ENCODE peak calls at places on chromosomes 13 and 19, in ten cellular contexts. U is right lobe of liver, M is lung, F is heart left ventricle, G is lower lobe of right lung, S is cardiac muscle cell, K is body of pancreas, Z is mesenchymal stem cell, L is aorta, B is Peyer's patch. V is an unnamed sample. For H3K9me3, the result is how much of the 10 kb centered on the place peaks cover.

GRCh38 chr19:5877869-5878268 is 7.5 kb upstream of the FUT5 start:
- DNase-seq in U (no peak), M (no peak), F (no peak), G (no peak), S (no peak), K (no peak), Z (no peak), L (no peak), B (no peak), V (no peak)

GRCh38 chr13:79338343-79338742 is 67.7 kb downstream of the RBM26 start:
- DNase-seq in U (no peak), M (no peak), F (no peak), G (no peak), S (no peak), K (no peak), Z (no peak), L (no peak), B (no peak), V (no peak)

GRCh38 chr13:73440296-73440895 is 381.6 kb downstream of the KLF5 start:
- DNase-seq in U (no peak), M (no peak), F (no peak), G (no peak), S (no peak), K (no peak), Z (peak), L (no peak), B (no peak), V (no peak)

GRCh38 chr19:45825917-45826893 is 11.1 kb upstream of the RSPH6A start:
- DNase-seq in U (no peak), M (no peak), F (no peak), G (no peak), S (no peak), K (no peak), Z (no peak), L (no peak), B (no peak), V (no peak)

GRCh38 chr13:64314286-64314685 is 2898.6 kb upstream of the PCDH20 start:
- DNase-seq in U (no peak), M (no peak), F (no peak), G (no peak), S (peak), K (no peak), Z (peak), L (no peak), B (no peak), V (no peak)

GRCh38 chr13:24664726-24665409 is 15.3 kb upstream of the ATP12A start:
- DNase-seq in U (no peak), M (no peak), F (no peak), G (no peak), S (no peak), K (no peak), Z (no peak), L (no peak), B (no peak), V (no peak)

GRCh38 chr13:106649495-106649894 is 81.6 kb upstream of the ARGLU1 start:
- DNase-seq in U (no peak), M (no peak), F (no peak), G (no peak), S (peak), K (no peak), Z (no peak), L (no peak), B (no peak), V (no peak)

GRCh38 chr19:46428278-46429141 is at the start of gene PNMA8C:
- DNase-seq in U (peak), M (peak), F (peak), G (peak), S (peak), K (peak), Z (peak), L (peak), B (no peak), V (no peak)

GRCh38 chr13:20431687-20432384 is 93.8 kb downstream of the CRYL1 start:
- DNase-seq in U (no peak), M (no peak), F (no peak), G (no peak), S (no peak), K (no peak), Z (no peak), L (no peak), B (peak), V (no peak)

GRCh38 chr19:18460313-18460712 is 22.4 kb upstream of the ISYNA1 start:
- DNase-seq in U (peak), M (no peak), F (peak), G (no peak), S (peak), K (peak), Z (peak), L (peak), B (no peak), V (no peak)

GRCh38 chr19:5562280-5562679 is 5.5 kb downstream of the TINCR start:
- DNase-seq in U (no peak), M (no peak), F (no peak), G (no peak), S (no peak), K (no peak), Z (no peak), L (no peak), B (no peak), V (no peak)

GRCh38 chr13:47932953-47933687 is 68.0 kb downstream of the SUCLA2 start:
- DNase-seq in U (no peak), M (no peak), F (no peak), G (no peak), S (no peak), K (no peak), Z (no peak), L (no peak), B (no peak), V (no peak)

GRCh38 chr19:34314437-34315313 is 50.3 kb upstream of the GPI start:
- DNase-seq in U (no peak), M (no peak), F (no peak), G (no peak), S (no peak), K (no peak), Z (no peak), L (no peak), B (peak), V (no peak)

GRCh38 chr13:114068723-114069322 is 63.6 kb downstream of the RASA3 start:
- DNase-seq in U (no peak), M (no peak), F (peak), G (no peak), S (peak), K (peak), Z (peak), L (peak), B (peak), V (no peak)

GRCh38 chr19:39967561-39967960 is 3.4 kb upstream of the PSMC4 start:
- DNase-seq in U (no peak), M (no peak), F (no peak), G (no peak), S (no peak), K (no peak), Z (no peak), L (no peak), B (no peak), V (no peak)

GRCh38 chr13:41364043-41364442 is 53.0 kb downstream of the NAA16 start:
- DNase-seq in U (no peak), M (no peak), F (no peak), G (no peak), S (no peak), K (no peak), Z (no peak), L (no peak), B (no peak), V (no peak)

GRCh38 chr13:41370736-41371135 is 59.7 kb downstream of the NAA16 start:
- DNase-seq in U (no peak), M (no peak), F (no peak), G (no peak), S (no peak), K (no peak), Z (no peak), L (no peak), B (no peak), V (no peak)

GRCh38 chr13:41361501-41361900 is 50.4 kb downstream of the NAA16 start:
- DNase-seq in U (no peak), M (no peak), F (no peak), G (no peak), S (no peak), K (no peak), Z (peak), L (no peak), B (no peak), V (no peak)

DNA sequence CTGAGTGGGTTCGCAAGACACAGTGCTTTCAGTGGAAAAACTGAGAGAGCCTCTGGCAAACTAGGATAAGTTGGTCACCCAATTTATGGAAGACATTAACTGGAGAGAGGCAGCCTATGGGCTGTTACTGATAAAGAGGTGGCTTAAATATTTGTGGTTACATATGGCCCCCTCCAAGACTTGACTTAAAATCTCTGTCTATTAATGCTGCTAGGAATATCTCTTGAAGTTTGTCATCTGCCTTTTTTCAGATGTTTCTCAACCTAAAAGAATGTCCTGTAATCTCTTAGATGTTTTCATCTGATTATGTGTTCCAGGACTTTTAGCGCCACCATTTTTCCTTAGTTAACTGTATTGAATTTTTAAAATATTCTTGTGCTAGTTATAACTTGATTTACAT is 54.6 kb downstream of the NAA16 start:
- DNase-seq in U (no peak), M (no peak), F (no peak), G (no peak), S (peak), K (no peak), Z (peak), L (no peak), B (no peak), V (no peak)
- H3K9me3 ChIP-seq in U (under half), M (under half), F (under half), G (under half), S (under half), K (under half), Z (under half), L (under half), B (under half), V (under half)

GRCh38 chr13:102698649-102698980 is 3.8 kb upstream of the METTL21C start:
- DNase-seq in U (no peak), M (no peak), F (no peak), G (no peak), S (no peak), K (no peak), Z (no peak), L (no peak), B (no peak), V (no peak)

GRCh38 chr13:102697264-102697663 is 2.4 kb upstream of the METTL21C start:
- DNase-seq in U (no peak), M (no peak), F (no peak), G (no peak), S (no peak), K (no peak), Z (no peak), L (no peak), B (no peak), V (no peak)

GRCh38 chr13:102699419-102699961 is 4.6 kb upstream of the METTL21C start:
- DNase-seq in U (no peak), M (no peak), F (no peak), G (no peak), S (no peak), K (no peak), Z (no peak), L (no peak), B (no peak), V (no peak)

GRCh38 chr13:102696465-102696864 is 1.6 kb upstream of the METTL21C start:
- DNase-seq in U (no peak), M (no peak), F (no peak), G (no peak), S (no peak), K (no peak), Z (no peak), L (no peak), B (no peak), V (no peak)

DNA sequence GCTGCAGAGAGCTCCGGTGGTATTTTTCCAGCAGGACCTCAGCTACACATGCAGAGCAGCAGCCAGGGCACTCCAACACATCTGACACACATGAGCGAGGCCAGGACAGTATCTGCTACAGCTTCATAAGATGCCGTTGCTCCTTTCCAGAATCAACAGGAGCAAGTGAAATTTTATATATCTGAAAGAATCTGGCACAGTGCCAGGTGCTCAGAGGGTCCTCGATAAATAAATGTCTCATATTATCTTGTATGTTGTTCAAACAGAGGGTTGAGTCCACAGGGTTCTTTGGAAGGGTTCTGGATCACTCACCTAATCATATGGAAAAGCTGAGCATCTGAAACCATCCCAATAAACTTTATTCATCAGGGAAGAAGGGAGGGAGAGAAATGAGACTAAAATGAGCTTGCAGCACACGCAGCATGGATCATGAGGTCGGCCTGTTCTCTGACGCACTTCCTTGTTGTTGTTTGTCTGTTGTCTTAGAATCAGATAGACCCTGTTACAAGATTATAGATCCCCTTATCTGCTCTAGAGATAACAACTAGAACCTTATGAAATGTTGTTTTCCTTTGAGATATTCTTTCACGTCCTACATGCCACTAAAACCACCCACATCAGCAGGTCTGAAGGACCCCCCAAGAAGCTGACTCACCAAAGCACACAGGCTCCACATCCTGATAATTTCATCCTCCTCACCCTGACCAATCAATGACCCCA is 3.2 kb upstream of the METTL21C start:
- DNase-seq in U (no peak), M (no peak), F (no peak), G (no peak), S (no peak), K (no peak), Z (no peak), L (no peak), B (no peak), V (no peak)
- H3K9me3 ChIP-seq in U (under half), M (under half), F (under half), G (under half), S (under half), K (under half), Z (under half), L (under half), B (under half), V (under half)

GRCh38 chr19:31347828-31348314 is 1.4 kb downstream of the TSHZ3 start:
- DNase-seq in U (no peak), M (no peak), F (no peak), G (no peak), S (peak), K (no peak), Z (no peak), L (no peak), B (no peak), V (no peak)

GRCh38 chr19:31346184-31346583 is 3.1 kb downstream of the TSHZ3 start:
- DNase-seq in U (no peak), M (no peak), F (no peak), G (no peak), S (no peak), K (no peak), Z (no peak), L (no peak), B (no peak), V (no peak)

GRCh38 chr19:31348416-31349159 is 648 bp downstream of the TSHZ3 start:
- DNase-seq in U (no peak), M (no peak), F (peak), G (peak), S (peak), K (no peak), Z (peak), L (peak), B (no peak), V (no peak)

GRCh38 chr19:31346660-31347059 is 2.6 kb downstream of the TSHZ3 start:
- DNase-seq in U (no peak), M (no peak), F (no peak), G (no peak), S (no peak), K (no peak), Z (no peak), L (no peak), B (no peak), V (no peak)

DNA sequence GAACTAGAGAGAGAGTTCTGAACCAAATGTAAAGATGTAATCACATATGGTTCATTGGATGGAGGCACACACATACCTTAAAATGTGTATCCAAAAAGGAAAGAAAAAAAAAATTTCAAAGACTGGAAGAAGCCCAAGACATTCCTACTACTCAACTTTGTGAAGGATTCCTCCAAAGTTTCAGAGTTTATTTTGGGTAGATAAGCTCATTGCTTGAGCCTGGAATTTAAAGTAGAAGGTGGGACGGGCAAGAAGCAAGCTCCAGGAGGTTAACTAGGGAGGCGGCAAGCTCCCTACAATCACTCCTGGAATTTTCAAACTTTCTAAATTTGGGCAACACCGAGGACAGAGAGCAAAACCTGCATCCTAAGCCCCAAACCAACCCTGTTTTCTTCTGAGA is 1.9 kb downstream of the TSHZ3 start:
- DNase-seq in U (no peak), M (no peak), F (no peak), G (no peak), S (peak), K (no peak), Z (no peak), L (no peak), B (no peak), V (no peak)
- H3K9me3 ChIP-seq in U (under half), M (under half), F (under half), G (under half), S (under half), K (under half), Z (under half), L (under half), B (under half), V (under half)

DNA sequence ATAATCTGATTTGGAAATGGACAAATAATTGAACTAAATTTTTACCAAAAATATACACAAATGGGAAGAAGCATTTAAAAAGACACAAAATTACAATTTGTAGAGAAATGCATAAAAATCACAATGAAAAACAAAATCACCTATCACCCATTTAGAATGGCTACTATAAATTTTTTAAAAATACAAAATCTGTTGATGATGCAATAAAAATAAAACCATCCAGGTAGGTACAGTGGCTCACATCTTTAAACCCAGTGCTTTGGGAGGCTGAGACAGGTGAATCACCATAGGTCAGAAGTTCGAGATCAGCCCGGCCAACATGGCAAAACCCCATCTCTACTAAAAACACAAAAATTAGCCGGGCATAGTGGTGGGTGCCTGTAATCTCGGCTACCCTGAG is 23.5 kb downstream of the ZNF43 start:
- DNase-seq in U (no peak), M (no peak), F (no peak), G (no peak), S (no peak), K (no peak), Z (no peak), L (no peak), B (no peak), V (no peak)
- H3K9me3 ChIP-seq in U (under half), M (under half), F (half or more), G (half or more), S (under half), K (under half), Z (half or more), L (under half), B (under half), V (half or more)

DNA sequence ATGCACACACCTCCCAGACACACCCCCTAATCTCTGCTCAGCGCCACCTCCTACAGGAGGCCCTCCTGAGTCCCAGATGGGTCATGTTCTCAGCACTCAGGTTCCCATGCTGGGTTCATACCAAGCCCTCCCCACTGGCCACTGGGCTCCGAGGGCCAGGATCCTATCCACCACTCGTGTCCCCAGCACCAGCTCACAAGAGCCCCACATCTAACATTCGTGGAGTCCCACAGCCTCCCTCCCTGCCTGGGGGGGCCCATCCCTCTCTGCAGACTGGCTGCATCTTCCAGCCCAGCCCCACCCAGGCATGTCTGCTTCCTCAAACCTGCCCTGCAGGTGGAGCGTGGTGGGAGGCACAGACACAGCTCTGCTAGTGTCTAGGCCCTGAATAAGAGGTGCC is 227.4 kb downstream of the TUBA3C start:
- DNase-seq in U (no peak), M (no peak), F (no peak), G (no peak), S (no peak), K (no peak), Z (no peak), L (peak), B (no peak), V (no peak)
- H3K9me3 ChIP-seq in U (under half), M (under half), F (under half), G (under half), S (under half), K (under half), Z (under half), L (under half), B (under half), V (under half)

GRCh38 chr13:50348402-50348801 is 333.2 kb downstream of the KCNRG start:
- DNase-seq in U (no peak), M (no peak), F (no peak), G (no peak), S (no peak), K (no peak), Z (no peak), L (no peak), B (no peak), V (no peak)
- H3K9me3 ChIP-seq in U (under half), M (under half), F (under half), G (under half), S (under half), K (under half), Z (under half), L (under half), B (under half), V (under half)

DNA sequence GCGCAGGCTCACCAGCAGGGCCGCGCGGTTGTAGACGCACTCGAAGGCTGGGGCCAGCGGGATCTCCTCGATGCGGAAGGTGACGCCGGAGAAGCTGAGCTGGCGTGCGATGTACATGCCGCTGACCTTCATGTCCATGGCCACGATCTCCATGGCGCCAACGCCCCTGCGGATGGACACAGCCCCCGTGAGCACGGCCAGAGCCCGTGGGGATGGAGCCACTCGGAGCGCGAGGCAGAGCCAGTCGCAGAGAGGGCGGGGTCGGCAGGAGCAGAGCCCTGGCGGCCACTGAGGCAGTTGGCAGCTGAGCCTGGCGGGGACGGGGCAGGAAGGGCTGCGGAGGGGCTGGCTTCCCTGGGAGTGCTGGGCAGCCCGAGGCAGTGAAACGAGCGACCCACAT is 15.2 kb downstream of the GPX4 start:
- DNase-seq in U (no peak), M (no peak), F (no peak), G (no peak), S (no peak), K (no peak), Z (no peak), L (no peak), B (no peak), V (no peak)
- H3K9me3 ChIP-seq in U (under half), M (under half), F (under half), G (under half), S (under half), K (under half), Z (under half), L (under half), B (under half), V (under half)

GRCh38 chr19:54449701-54450069 is 686 bp downstream of the LENG8 start:
- DNase-seq in U (no peak), M (no peak), F (no peak), G (peak), S (peak), K (no peak), Z (peak), L (no peak), B (no peak), V (no peak)
- H3K9me3 ChIP-seq in U (under half), M (under half), F (under half), G (under half), S (under half), K (under half), Z (under half), L (under half), B (under half), V (under half)

V was measured in T-helper 17 cell.